ENCODE peak calls at places on chromosomes 6 and 20, in ten cellular contexts. V, N, E, X, S, K, J, I, Y and A are unnamed samples.

GRCh38 chr6:26159417-26160273 is 72.4 kb downstream of the HFE start:
- DNase-seq in V (no peak), N (no peak), E (no peak), X (no peak), S (peak), K (no peak), J (no peak), I (no peak), Y (no peak), A (no peak)

GRCh38 chr20:41387433-41387832 is 20.8 kb upstream of the EMILIN3 start:
- DNase-seq in V (no peak), N (no peak), E (no peak), X (no peak), S (peak), K (no peak), J (no peak), I (no peak), Y (no peak), A (peak)

GRCh38 chr6:130054725-130055124 is 36.3 kb downstream of the L3MBTL3 start:
- DNase-seq in V (no peak), N (no peak), E (no peak), X (no peak), S (no peak), K (no peak), J (no peak), I (no peak), Y (no peak), A (no peak)

GRCh38 chr6:160070831-160071230 is 50.8 kb upstream of the SLC22A1 start:
- DNase-seq in V (no peak), N (no peak), E (no peak), X (no peak), S (no peak), K (no peak), J (no peak), I (no peak), Y (no peak), A (no peak)

GRCh38 chr20:45365444-45365970 is 2.6 kb downstream of the SYS1 start:
- DNase-seq in V (no peak), N (no peak), E (no peak), X (no peak), S (no peak), K (no peak), J (no peak), I (no peak), Y (peak), A (no peak)

GRCh38 chr6:10613077-10613476 is 81.3 kb downstream of the C6orf52 start:
- DNase-seq in V (no peak), N (no peak), E (no peak), X (no peak), S (no peak), K (no peak), J (no peak), I (no peak), Y (no peak), A (no peak)

GRCh38 chr6:94454231-94454630 is 1034.9 kb upstream of the EPHA7 start:
- DNase-seq in V (no peak), N (no peak), E (no peak), X (no peak), S (no peak), K (no peak), J (no peak), I (no peak), Y (no peak), A (no peak)

GRCh38 chr6:12504325-12504966 is 212.1 kb upstream of the PHACTR1 start:
- DNase-seq in V (peak), N (no peak), E (no peak), X (no peak), S (peak), K (peak), J (no peak), I (peak), Y (no peak), A (peak)

GRCh38 chr6:1379026-1379809 is 10.2 kb upstream of the FOXF2 start:
- DNase-seq in V (peak), N (no peak), E (peak), X (no peak), S (no peak), K (no peak), J (no peak), I (no peak), Y (no peak), A (no peak)

GRCh38 chr6:14638932-14639875 is 521.6 kb downstream of the CD83 start:
- DNase-seq in V (peak), N (no peak), E (no peak), X (peak), S (peak), K (no peak), J (peak), I (no peak), Y (no peak), A (no peak)

GRCh38 chr20:47748069-47748468 is 37.2 kb downstream of the SULF2 start:
- DNase-seq in V (no peak), N (no peak), E (no peak), X (no peak), S (no peak), K (no peak), J (no peak), I (no peak), Y (no peak), A (no peak)

GRCh38 chr6:52925042-52925441 is 15.5 kb upstream of the GSTA3 start:
- DNase-seq in V (no peak), N (no peak), E (no peak), X (no peak), S (no peak), K (no peak), J (no peak), I (no peak), Y (no peak), A (no peak)

GRCh38 chr6:19979059-19979458 is 141.9 kb downstream of the ID4 start:
- DNase-seq in V (no peak), N (no peak), E (no peak), X (no peak), S (no peak), K (no peak), J (peak), I (no peak), Y (no peak), A (no peak)

GRCh38 chr20:47438464-47439381 is 63.0 kb upstream of the NCOA3 start:
- DNase-seq in V (peak), N (peak), E (no peak), X (no peak), S (peak), K (no peak), J (no peak), I (no peak), Y (no peak), A (peak)

GRCh38 chr6:37477656-37478435 is 21.8 kb downstream of the CCDC167 start:
- DNase-seq in V (no peak), N (no peak), E (no peak), X (no peak), S (no peak), K (no peak), J (no peak), I (no peak), Y (no peak), A (no peak)

GRCh38 chr20:4225778-4226177 is 210.4 kb upstream of the RNF24 start:
- DNase-seq in V (no peak), N (no peak), E (no peak), X (peak), S (no peak), K (no peak), J (peak), I (no peak), Y (no peak), A (no peak)

GRCh38 chr20:19628570-19629134 is 129.4 kb upstream of the RIN2 start:
- DNase-seq in V (peak), N (peak), E (peak), X (peak), S (peak), K (peak), J (peak), I (peak), Y (no peak), A (peak)

GRCh38 chr6:94196891-94197290 is 777.5 kb upstream of the EPHA7 start:
- DNase-seq in V (no peak), N (no peak), E (peak), X (no peak), S (no peak), K (no peak), J (no peak), I (no peak), Y (no peak), A (no peak)

GRCh38 chr6:63805808-63806572 is 170.4 kb downstream of the PHF3 start:
- DNase-seq in V (no peak), N (no peak), E (no peak), X (peak), S (no peak), K (peak), J (peak), I (no peak), Y (no peak), A (no peak)

GRCh38 chr6:169587992-169588391 is 113.8 kb downstream of the WDR27 start:
- DNase-seq in V (no peak), N (no peak), E (no peak), X (no peak), S (no peak), K (no peak), J (peak), I (no peak), Y (no peak), A (no peak)

GRCh38 chr20:34209111-34209510 is 32.1 kb upstream of the ASIP start:
- DNase-seq in V (no peak), N (no peak), E (no peak), X (no peak), S (no peak), K (no peak), J (no peak), I (no peak), Y (no peak), A (no peak)

GRCh38 chr6:32087574-32088486 is 21.3 kb downstream of the TNXB start:
- DNase-seq in V (peak), N (peak), E (peak), X (peak), S (peak), K (peak), J (peak), I (peak), Y (peak), A (peak)

GRCh38 chr20:58638467-58639181 is 12.5 kb upstream of the STX16 start:
- DNase-seq in V (no peak), N (no peak), E (peak), X (peak), S (no peak), K (no peak), J (no peak), I (no peak), Y (peak), A (no peak)

DNA sequence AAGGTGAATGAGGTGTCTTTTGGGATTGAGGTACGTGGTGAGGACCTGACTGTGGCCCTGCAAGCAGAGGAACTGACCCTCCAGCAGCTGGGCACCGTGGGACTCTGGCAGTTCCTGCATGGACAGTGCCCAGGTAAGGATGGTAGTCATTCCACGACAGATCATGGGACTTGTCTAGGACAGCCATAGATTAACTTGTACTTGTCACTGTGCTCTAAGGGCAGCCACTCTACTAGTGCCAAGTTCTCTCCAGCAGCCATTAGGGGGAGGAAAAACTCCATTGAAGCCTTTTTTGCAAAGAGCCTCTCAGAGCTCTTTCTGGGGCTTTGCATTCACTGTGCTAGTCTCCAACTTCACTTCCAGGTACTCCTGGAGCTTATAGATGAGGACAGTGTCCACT is 20.4 kb downstream of the TAF11 start:
- DNase-seq in V (no peak), N (no peak), E (no peak), X (no peak), S (peak), K (no peak), J (no peak), I (no peak), Y (no peak), A (no peak)
- TF ChIP-seq CTCF in V (no peak), N (no peak), E (no peak), X (no peak), S (peak), K (no peak), J (peak), I (no peak), Y (no peak), A (peak)

DNA sequence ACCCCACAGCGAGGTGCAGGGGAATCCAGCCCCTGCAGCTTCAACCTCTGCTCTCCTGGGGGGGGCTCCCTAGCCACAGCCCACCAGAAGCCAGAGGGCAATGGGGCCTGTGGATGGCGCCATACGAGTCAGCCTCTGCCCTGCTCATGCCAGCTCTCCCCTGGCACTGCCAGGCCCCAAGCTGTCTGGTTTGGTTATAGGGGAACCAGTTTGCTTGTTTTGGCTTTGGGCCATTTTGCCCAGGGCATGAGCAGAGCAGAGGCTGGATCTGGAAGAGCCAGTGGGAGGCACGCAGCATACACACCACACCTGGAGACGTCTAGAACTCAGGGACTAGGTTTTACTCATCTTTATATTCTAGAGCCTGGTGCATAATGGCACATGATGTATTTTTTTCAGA is 66.7 kb upstream of the SLC22A16 start:
- DNase-seq in V (no peak), N (no peak), E (no peak), X (no peak), S (no peak), K (no peak), J (no peak), I (no peak), Y (no peak), A (peak)
- TF ChIP-seq CTCF in V (no peak), N (no peak), E (no peak), X (no peak), S (no peak), K (no peak), J (no peak), I (no peak), Y (no peak), A (no peak)

GRCh38 chr20:50367739-50368375 is 142.3 kb upstream of the PTPN1 start:
- DNase-seq in V (no peak), N (no peak), E (no peak), X (no peak), S (no peak), K (no peak), J (no peak), I (no peak), Y (no peak), A (no peak)
- TF ChIP-seq CTCF in V (no peak), N (no peak), E (no peak), X (no peak), S (no peak), K (no peak), J (no peak), I (no peak), Y (no peak), A (no peak)

GRCh38 chr6:133863228-133863627 is 25.7 kb upstream of the TCF21 start:
- DNase-seq in V (no peak), N (no peak), E (no peak), X (no peak), S (no peak), K (no peak), J (no peak), I (no peak), Y (no peak), A (no peak)
- TF ChIP-seq CTCF in V (no peak), N (no peak), E (no peak), X (no peak), S (no peak), K (no peak), J (no peak), I (no peak), Y (no peak), A (no peak)

DNA sequence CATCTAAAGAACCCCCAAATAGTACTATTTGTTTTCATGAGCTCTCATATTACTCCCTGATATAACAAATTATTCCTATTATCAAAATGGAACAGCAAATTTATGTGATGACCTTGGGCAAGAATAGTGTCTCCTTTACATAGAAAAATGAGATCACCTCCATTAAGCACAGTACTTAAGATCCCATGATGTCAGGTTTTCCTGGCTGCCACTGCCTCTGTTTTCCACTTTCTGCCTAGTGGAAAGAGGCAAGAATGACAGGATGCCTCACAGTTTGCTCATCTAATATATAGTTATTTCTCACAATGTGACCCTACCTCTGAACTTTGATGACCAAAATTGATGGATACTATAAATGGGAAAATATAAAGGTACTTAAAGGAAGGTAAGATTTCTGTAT is 260.1 kb upstream of the SGK1 start:
- DNase-seq in V (no peak), N (no peak), E (no peak), X (no peak), S (peak), K (no peak), J (no peak), I (no peak), Y (no peak), A (no peak)
- TF ChIP-seq CTCF in V (no peak), N (no peak), E (peak), X (no peak), S (no peak), K (no peak), J (no peak), I (no peak), Y (no peak), A (peak)